ENCODE peak calls at places on chromosomes 2 and 18, in five cellular contexts. K is AG09309, N is tibial artery, C is astrocyte of the spinal cord, I is BJ. U is an unnamed sample.

GRCh38 chr18:48330016-48330991 is 78.9 kb downstream of the ZBTB7C start:
- DNase-seq in K (peak; percentile 48), N (no peak), C (peak; percentile 90), I (peak; percentile 43), U (peak; percentile 62)

GRCh38 chr2:159249955-159250723 is 36.4 kb downstream of the WDSUB1 start:
- DNase-seq in K (peak; percentile 79), N (peak; percentile 86), C (peak; percentile 75), I (peak; percentile 37), U (peak; percentile 96)

GRCh38 chr2:142874293-142874814 is 3.1 kb upstream of the KYNU start:
- DNase-seq in K (peak; percentile 62), N (peak; percentile 60), C (peak; percentile 85), I (peak; percentile 84), U (peak; percentile 95)

GRCh38 chr2:20052872-20053281 is 1.4 kb upstream of the LAPTM4A start:
- DNase-seq in K (no peak), N (peak; percentile 72), C (peak; percentile 80), I (no peak), U (peak; percentile 73)

GRCh38 chr2:134207589-134208209 is 46.2 kb upstream of the MGAT5 start:
- DNase-seq in K (no peak), N (no peak), C (peak; percentile 35), I (no peak), U (peak; percentile 68)

GRCh38 chr2:121104721-121105141 is 180.3 kb downstream of the TFCP2L1 start:
- DNase-seq in K (no peak), N (no peak), C (peak; percentile 15), I (no peak), U (no peak)

GRCh38 chr2:232389327-232389726 is 10.8 kb downstream of the ALPP start:
- DNase-seq in K (no peak), N (no peak), C (peak; percentile 67), I (no peak), U (no peak)

GRCh38 chr2:142582317-142582716 is 295.1 kb upstream of the KYNU start:
- DNase-seq in K (no peak), N (no peak), C (no peak), I (no peak), U (no peak)

GRCh38 chr2:59690849-59691248 is 862.6 kb downstream of the BCL11A start:
- DNase-seq in K (no peak), N (no peak), C (no peak), I (no peak), U (no peak)

GRCh38 chr2:71223767-71224333 is 3.1 kb downstream of the PAIP2B start:
- DNase-seq in K (no peak), N (peak; percentile 24), C (peak; percentile 23), I (no peak), U (peak; percentile 74)

GRCh38 chr2:28352726-28353125 is 39.9 kb upstream of the FOSL2 start:
- DNase-seq in K (no peak), N (no peak), C (no peak), I (no peak), U (no peak)

GRCh38 chr2:26843041-26843440 is 4.9 kb upstream of the DPYSL5 start:
- DNase-seq in K (no peak), N (no peak), C (no peak), I (no peak), U (no peak)

GRCh38 chr2:26840937-26841610 is 6.9 kb upstream of the DPYSL5 start:
- DNase-seq in K (no peak), N (no peak), C (no peak), I (no peak), U (peak; percentile 48)

DNA sequence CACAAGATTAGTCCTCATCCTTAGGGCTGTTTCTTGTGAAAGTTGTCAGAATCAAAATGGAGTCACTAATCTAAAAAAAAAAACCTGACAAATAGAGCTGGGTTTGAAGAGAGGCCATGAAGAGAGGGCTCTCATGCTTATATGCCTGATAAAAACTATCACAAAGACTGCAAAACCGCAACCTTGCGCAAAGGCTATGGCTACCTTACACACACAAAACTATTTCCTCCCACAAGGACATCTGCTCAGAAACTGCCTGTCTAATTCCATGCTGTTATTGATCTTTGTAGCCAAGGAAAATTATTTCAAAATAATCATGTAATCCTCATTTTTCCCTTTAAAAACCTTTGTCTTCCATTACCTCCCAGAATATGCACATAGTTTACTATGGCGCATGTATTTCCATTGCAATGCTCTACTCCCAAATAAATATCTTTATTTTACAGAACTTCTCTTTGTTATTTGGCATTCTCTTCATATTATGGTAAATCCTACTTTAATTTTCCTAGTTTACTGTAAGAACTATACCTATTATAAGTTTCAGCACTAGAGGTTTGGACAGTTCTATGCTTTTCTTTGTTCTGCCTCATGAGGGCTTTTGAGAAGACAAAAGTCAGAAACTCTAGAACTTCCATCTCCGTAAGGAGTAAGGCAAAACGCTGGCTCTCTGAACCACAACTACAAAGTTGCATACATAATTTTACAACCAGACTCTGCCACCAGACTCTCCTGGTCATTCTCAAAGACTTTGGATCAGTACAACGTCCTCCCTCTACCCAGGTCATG is 9.6 kb upstream of the DPYSL5 start:
- DNase-seq in K (no peak), N (no peak), C (peak; percentile 47), I (no peak), U (peak; percentile 65)
- TF ChIP-seq CTCF in K (no peak), N (no peak), C (no peak), I (peak; percentile 20), U (no peak)

DNA sequence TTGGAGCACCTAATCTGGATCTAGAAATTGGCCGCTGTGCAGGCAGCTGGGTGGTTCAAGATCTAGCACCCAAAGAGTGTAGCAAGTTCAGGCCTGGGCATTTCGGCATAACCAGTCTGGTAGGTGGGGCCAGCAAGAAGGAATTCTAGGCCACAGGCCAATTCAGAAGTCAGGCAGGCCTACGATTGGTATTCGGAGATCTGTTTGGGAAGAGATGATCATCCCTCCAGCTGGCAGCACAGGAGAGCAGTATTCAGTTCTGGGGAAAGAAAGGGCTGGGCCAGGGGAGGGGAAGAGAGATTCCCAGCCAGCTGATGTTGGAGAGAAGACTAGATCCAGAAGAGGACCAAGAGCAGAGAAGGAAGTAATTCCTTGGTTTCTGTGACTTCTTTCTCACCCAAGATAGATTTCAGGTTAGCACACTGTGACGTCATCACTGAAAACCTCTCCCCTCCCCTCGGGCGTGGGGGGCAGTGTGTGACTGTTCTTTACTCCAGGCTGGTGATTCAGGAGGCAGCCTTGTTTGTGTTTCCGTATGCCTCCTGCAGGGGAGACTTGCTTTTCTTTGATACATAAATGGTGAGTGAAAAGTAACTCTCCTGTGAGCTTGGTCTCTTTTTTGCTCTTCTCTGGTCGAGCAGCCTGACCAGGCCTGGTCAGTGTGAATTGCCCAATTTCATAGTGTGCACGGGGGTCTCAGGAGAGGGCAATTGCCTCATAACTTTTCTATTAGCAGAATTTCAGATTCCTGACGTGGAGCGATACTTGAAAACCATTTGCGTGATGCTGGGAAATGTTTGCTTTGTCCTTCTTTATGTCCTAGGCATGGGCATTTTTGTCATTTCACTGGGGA is 61.1 kb downstream of the MEIS1 start:
- DNase-seq in K (peak; percentile 47), N (peak; percentile 49), C (peak; percentile 87), I (peak; percentile 39), U (peak; percentile 84)
- TF ChIP-seq CTCF in K (peak; percentile 27), N (peak; percentile 36), C (no peak), I (peak; percentile 50), U (peak; percentile 48)

DNA sequence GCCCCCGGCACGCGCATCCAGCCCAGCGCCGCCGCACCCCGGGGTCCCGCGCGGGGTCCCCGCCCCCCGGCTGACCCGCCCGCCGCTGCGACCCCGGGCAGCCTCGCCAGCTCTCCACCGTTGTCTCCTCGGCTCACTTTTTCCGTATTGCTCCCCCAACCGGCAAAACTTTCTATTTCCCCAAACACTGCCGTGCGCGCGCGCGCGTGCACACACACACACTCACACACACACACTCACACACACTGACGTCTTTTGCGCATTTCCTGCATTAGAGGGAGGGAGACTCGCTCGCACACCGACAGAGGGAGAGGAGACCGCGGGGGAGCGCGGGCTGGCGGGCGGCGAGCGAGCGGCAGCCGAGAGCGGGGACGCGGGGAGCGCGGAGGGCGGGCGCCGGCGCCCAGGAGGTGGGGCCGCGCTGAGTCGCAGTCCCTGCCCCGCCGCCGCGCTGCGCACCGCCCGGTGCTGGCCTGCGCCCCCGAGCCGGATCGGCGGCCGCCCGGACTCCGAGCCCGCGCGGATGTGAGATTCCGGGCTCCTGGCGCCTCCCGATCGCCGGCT is 542 bp upstream of the PRKCE start:
- DNase-seq in K (peak; percentile 95), N (peak; percentile 98), C (peak; percentile 96), I (peak; percentile 81), U (peak; percentile 95)
- TF ChIP-seq CTCF in K (peak; percentile 46), N (peak; percentile 33), C (peak; percentile 44), I (peak; percentile 55), U (peak; percentile 54)

DNA sequence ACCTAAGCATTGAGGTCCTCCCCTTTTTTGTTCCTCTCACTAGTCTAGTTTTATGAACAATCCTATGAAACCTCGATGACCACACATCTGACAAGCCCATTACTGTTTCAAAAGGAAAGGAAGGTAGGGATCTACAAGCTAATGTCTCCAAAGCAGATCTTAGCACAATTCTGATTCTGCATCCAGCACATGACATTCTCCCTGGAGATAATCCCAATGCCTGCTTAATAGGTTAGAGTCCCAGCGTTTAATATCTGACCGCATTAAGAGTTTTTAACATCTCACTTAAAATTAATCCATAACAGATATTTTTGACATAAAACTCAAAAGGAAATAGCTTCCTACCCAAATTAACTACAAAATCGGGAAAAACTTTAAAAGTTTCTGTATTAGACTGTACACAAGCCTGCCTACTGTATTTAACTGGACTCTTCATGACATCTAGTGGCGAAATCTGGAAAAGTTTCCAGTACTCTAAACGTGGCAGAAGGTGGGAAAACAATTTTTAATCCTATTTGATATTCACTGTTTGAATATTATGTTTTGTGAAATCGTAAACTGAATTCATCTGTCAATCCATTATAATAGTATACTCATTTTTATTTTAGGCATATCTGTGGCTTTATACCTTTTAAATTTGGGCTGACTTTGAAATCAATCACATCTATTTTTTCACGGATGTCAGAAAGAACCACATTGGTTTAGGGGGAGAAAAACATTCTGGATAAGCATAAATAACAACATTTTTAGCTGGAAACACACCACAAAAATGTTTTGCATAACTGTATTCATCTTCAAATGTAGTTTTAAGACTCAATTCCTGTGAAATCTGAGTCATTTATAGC is 62.4 kb downstream of the TXNL1 start:
- DNase-seq in K (no peak), N (no peak), C (peak; percentile 76), I (peak; percentile 11), U (peak; percentile 80)
- TF ChIP-seq CTCF in K (peak; percentile 58), N (peak; percentile 63), C (peak; percentile 53), I (peak; percentile 58), U (peak; percentile 87)

GRCh38 chr18:7367336-7367735 is 136.4 kb downstream of the LRRC30 start:
- DNase-seq in K (no peak), N (no peak), C (no peak), I (no peak), U (no peak)
- TF ChIP-seq CTCF in K (no peak), N (no peak), C (no peak), I (no peak), U (peak; percentile 27)

U was measured in PC-3.